ENCODE peak calls at places on chromosomes 16 and 17, in seven cellular contexts. H is NCI-H446 treated with DMSO at 0.1 percent for 48 hours, Z is AG10803, U is SW 1271, F is fibroblast of the conjunctiva, G is neural progenitor cell, J is brain microvascular endothelial cell. R is an unnamed sample.

GRCh38 chr17:40547079-40547784 is 18.0 kb downstream of the CCR7 start:
- DNase-seq in J (no peak), Z (no peak), U (no peak), G (no peak), H (peak; percentile 23), F (no peak), R (no peak)

GRCh38 chr17:56359518-56359917 is 206.2 kb downstream of the ANKFN1 start:
- DNase-seq in Z (no peak), H (no peak), U (no peak), F (no peak), J (no peak), G (no peak), R (no peak)

GRCh38 chr16:11032922-11033291 is 88.5 kb downstream of the CLEC16A start:
- DNase-seq in J (no peak), G (peak; percentile 73), U (no peak), F (peak; percentile 97), H (no peak), Z (peak; percentile 85), R (peak; percentile 67)

GRCh38 chr16:84930298-84931106 is 80.8 kb downstream of the ZDHHC7 start:
- DNase-seq in F (no peak), H (no peak), Z (no peak), J (no peak), G (no peak), U (no peak), R (no peak)

GRCh38 chr16:28573738-28574718 is 20.3 kb downstream of the SGF29 start:
- DNase-seq in J (no peak), Z (no peak), G (no peak), F (no peak), H (no peak), U (no peak), R (no peak)

GRCh38 chr16:50566336-50566962 is 18.3 kb downstream of the NKD1 start:
- DNase-seq in F (no peak), G (no peak), J (no peak), Z (no peak), U (no peak), H (no peak), R (no peak)

GRCh38 chr17:82384730-82385429 is 13.3 kb downstream of the UTS2R start:
- DNase-seq in H (no peak), Z (peak; percentile 50), G (no peak), F (no peak), J (peak; percentile 7), U (peak; percentile 46), R (peak; percentile 62)

GRCh38 chr16:9008335-9009260 is 44.9 kb upstream of the USP7 start:
- DNase-seq in U (peak; percentile 27), H (no peak), G (peak; percentile 89), Z (peak; percentile 54), J (peak; percentile 48), F (peak; percentile 37), R (peak; percentile 46)

GRCh38 chr16:87931504-87931903 is 4.8 kb downstream of the CA5A start:
- DNase-seq in J (peak; percentile 44), F (no peak), H (no peak), Z (no peak), G (no peak), U (no peak), R (peak; percentile 96)

GRCh38 chr17:2194778-2195417 is 108.7 kb downstream of the SMG6 start:
- DNase-seq in Z (no peak), G (peak; percentile 33), U (no peak), F (no peak), H (no peak), J (no peak), R (no peak)

GRCh38 chr16:85924675-85925074 is 25.7 kb downstream of the IRF8 start:
- DNase-seq in G (no peak), Z (peak; percentile 9), J (no peak), H (no peak), F (no peak), U (no peak), R (peak; percentile 61)